ENCODE peak calls at places on chromosomes 11 and 22, in six cellular contexts. One of them, this sample, is unnamed.

GRCh38 chr22:32407332-32407731 is 4.7 kb downstream of the RTCB start:
- DNase-seq in tibial nerve: no peak
- DNase-seq in A549: no peak
- DNase-seq in stomach: no peak
- DNase-seq in upper lobe of left lung: no peak
- DNase-seq in SK-N-SH: no peak
- DNase-seq in this sample: no peak

GRCh38 chr11:100941033-100941432 is 188.6 kb downstream of the PGR start:
- DNase-seq in tibial nerve: no peak
- DNase-seq in A549: no peak
- DNase-seq in stomach: no peak
- DNase-seq in upper lobe of left lung: no peak
- DNase-seq in SK-N-SH: no peak
- DNase-seq in this sample: no peak

GRCh38 chr22:19051381-19051780 is 70.8 kb downstream of the DGCR2 start:
- DNase-seq in tibial nerve: no peak
- DNase-seq in A549: no peak
- DNase-seq in stomach: no peak
- DNase-seq in upper lobe of left lung: no peak
- DNase-seq in SK-N-SH: no peak
- DNase-seq in this sample: no peak

GRCh38 chr11:57546869-57547518 is 9.6 kb downstream of the SMTNL1 start:
- DNase-seq in tibial nerve: no peak
- DNase-seq in A549: peak
- DNase-seq in stomach: no peak
- DNase-seq in upper lobe of left lung: no peak
- DNase-seq in SK-N-SH: peak
- DNase-seq in this sample: no peak

GRCh38 chr11:19742595-19743292 is 30.1 kb downstream of the NAV2 start:
- DNase-seq in tibial nerve: peak
- DNase-seq in A549: peak
- DNase-seq in stomach: peak
- DNase-seq in upper lobe of left lung: no peak
- DNase-seq in SK-N-SH: peak
- DNase-seq in this sample: peak

GRCh38 chr22:17566776-17567175 is 3.5 kb downstream of the SLC25A18 start:
- DNase-seq in tibial nerve: no peak
- DNase-seq in A549: no peak
- DNase-seq in stomach: no peak
- DNase-seq in upper lobe of left lung: no peak
- DNase-seq in SK-N-SH: no peak
- DNase-seq in this sample: no peak

GRCh38 chr22:20155330-20156041 is 4.6 kb upstream of the CCDC188 start:
- DNase-seq in tibial nerve: no peak
- DNase-seq in A549: no peak
- DNase-seq in stomach: peak
- DNase-seq in upper lobe of left lung: peak
- DNase-seq in SK-N-SH: peak
- DNase-seq in this sample: no peak

GRCh38 chr11:12199231-12199948 is 89.0 kb downstream of the MICAL2 start:
- DNase-seq in tibial nerve: no peak
- DNase-seq in A549: no peak
- DNase-seq in stomach: no peak
- DNase-seq in upper lobe of left lung: no peak
- DNase-seq in SK-N-SH: no peak
- DNase-seq in this sample: peak

GRCh38 chr11:3148990-3149851 is 15.9 kb downstream of the OSBPL5 start:
- DNase-seq in tibial nerve: no peak
- DNase-seq in A549: no peak
- DNase-seq in stomach: no peak
- DNase-seq in upper lobe of left lung: peak
- DNase-seq in SK-N-SH: peak
- DNase-seq in this sample: no peak

GRCh38 chr11:69969890-69970784 is 108.0 kb upstream of the ANO1 start:
- DNase-seq in tibial nerve: no peak
- DNase-seq in A549: no peak
- DNase-seq in stomach: no peak
- DNase-seq in upper lobe of left lung: no peak
- DNase-seq in SK-N-SH: no peak
- DNase-seq in this sample: no peak

GRCh38 chr11:12057299-12057980 is 49.0 kb upstream of the DKK3 start:
- DNase-seq in tibial nerve: no peak
- DNase-seq in A549: no peak
- DNase-seq in stomach: no peak
- DNase-seq in upper lobe of left lung: no peak
- DNase-seq in SK-N-SH: no peak
- DNase-seq in this sample: no peak

GRCh38 chr11:84788220-84788619 is 838.9 kb downstream of the DLG2 start:
- DNase-seq in tibial nerve: no peak
- DNase-seq in A549: no peak
- DNase-seq in stomach: no peak
- DNase-seq in upper lobe of left lung: no peak
- DNase-seq in SK-N-SH: no peak
- DNase-seq in this sample: no peak

GRCh38 chr11:4038973-4039372 is 55.6 kb upstream of the RRM1 start:
- DNase-seq in tibial nerve: no peak
- DNase-seq in A549: no peak
- DNase-seq in stomach: no peak
- DNase-seq in upper lobe of left lung: no peak
- DNase-seq in SK-N-SH: no peak
- DNase-seq in this sample: no peak

GRCh38 chr11:132604446-132604845 is 927.9 kb downstream of the OPCML start:
- DNase-seq in tibial nerve: no peak
- DNase-seq in A549: no peak
- DNase-seq in stomach: no peak
- DNase-seq in upper lobe of left lung: no peak
- DNase-seq in SK-N-SH: no peak
- DNase-seq in this sample: no peak

GRCh38 chr11:97943493-97943892 is 1077.3 kb upstream of the CNTN5 start:
- DNase-seq in tibial nerve: no peak
- DNase-seq in A549: no peak
- DNase-seq in stomach: no peak
- DNase-seq in upper lobe of left lung: no peak
- DNase-seq in SK-N-SH: no peak
- DNase-seq in this sample: no peak

GRCh38 chr11:75907926-75908527 is 93.0 kb downstream of the UVRAG start:
- DNase-seq in tibial nerve: no peak
- DNase-seq in A549: no peak
- DNase-seq in stomach: no peak
- DNase-seq in upper lobe of left lung: no peak
- DNase-seq in SK-N-SH: no peak
- DNase-seq in this sample: no peak

GRCh38 chr11:40387240-40387980 is 1072.0 kb downstream of the LRRC4C start:
- DNase-seq in tibial nerve: no peak
- DNase-seq in A549: no peak
- DNase-seq in stomach: no peak
- DNase-seq in upper lobe of left lung: no peak
- DNase-seq in SK-N-SH: no peak
- DNase-seq in this sample: no peak

GRCh38 chr11:32266611-32267010 is 168.7 kb downstream of the WT1 start:
- DNase-seq in tibial nerve: no peak
- DNase-seq in A549: no peak
- DNase-seq in stomach: no peak
- DNase-seq in upper lobe of left lung: no peak
- DNase-seq in SK-N-SH: no peak
- DNase-seq in this sample: no peak

GRCh38 chr11:95764267-95764898 is 25.2 kb downstream of the FAM76B start:
- DNase-seq in tibial nerve: no peak
- DNase-seq in A549: peak
- DNase-seq in stomach: no peak
- DNase-seq in upper lobe of left lung: no peak
- DNase-seq in SK-N-SH: peak
- DNase-seq in this sample: no peak

GRCh38 chr22:46072030-46072881 is 78.1 kb upstream of the PPARA start:
- DNase-seq in tibial nerve: peak
- DNase-seq in A549: no peak
- DNase-seq in stomach: peak
- DNase-seq in upper lobe of left lung: peak
- DNase-seq in SK-N-SH: no peak
- DNase-seq in this sample: peak

GRCh38 chr11:87454246-87454645 is 416.5 kb downstream of the TMEM135 start:
- DNase-seq in tibial nerve: no peak
- DNase-seq in A549: no peak
- DNase-seq in stomach: peak
- DNase-seq in upper lobe of left lung: no peak
- DNase-seq in SK-N-SH: peak
- DNase-seq in this sample: peak

GRCh38 chr11:120622189-120622912 is 110.8 kb downstream of the GRIK4 start:
- DNase-seq in tibial nerve: no peak
- DNase-seq in A549: peak
- DNase-seq in stomach: no peak
- DNase-seq in upper lobe of left lung: no peak
- DNase-seq in SK-N-SH: peak
- DNase-seq in this sample: no peak

DNA sequence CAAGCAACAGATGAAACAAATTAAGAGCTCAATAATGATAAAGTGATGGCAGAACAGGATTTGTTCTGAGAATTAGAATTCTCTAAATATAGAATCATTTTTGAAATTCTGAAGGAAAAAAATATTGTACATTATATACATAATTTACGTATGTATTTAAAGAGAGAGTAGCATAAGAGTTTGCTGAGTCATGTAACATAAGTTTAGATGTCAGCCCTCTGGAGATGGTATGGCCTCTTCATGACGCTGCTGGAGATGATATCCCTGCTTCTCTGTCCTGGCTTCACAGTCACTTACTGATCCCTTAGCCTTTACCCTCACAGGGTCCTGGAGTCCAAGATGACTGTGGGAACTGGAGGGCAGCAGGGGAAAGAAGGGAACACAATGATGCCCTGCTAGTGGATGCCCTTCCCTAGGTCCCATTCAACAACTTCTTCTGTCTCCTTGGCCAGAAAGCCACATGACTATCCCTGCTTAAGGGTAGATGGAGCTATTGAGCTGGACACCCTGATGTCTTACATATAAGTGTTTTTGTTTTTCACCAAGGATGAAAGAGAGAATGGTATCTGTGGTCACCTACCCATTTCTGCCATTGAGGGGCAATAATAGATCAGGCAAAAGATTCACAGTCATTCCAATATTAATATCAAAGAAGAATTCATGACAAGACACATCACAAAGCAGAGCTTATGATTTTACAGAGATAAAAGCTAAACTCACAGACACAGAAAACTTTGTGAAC is 753.1 kb downstream of the TBC1D22A start:
- DNase-seq in tibial nerve: no peak
- DNase-seq in A549: peak
- DNase-seq in stomach: no peak
- DNase-seq in upper lobe of left lung: no peak
- DNase-seq in SK-N-SH: no peak
- DNase-seq in this sample: no peak
- TF ChIP-seq CTCF in tibial nerve: no peak
- TF ChIP-seq CTCF in A549: peak
- TF ChIP-seq CTCF in stomach: no peak
- TF ChIP-seq CTCF in upper lobe of left lung: no peak
- TF ChIP-seq CTCF in SK-N-SH: peak
- TF ChIP-seq CTCF in this sample: no peak

DNA sequence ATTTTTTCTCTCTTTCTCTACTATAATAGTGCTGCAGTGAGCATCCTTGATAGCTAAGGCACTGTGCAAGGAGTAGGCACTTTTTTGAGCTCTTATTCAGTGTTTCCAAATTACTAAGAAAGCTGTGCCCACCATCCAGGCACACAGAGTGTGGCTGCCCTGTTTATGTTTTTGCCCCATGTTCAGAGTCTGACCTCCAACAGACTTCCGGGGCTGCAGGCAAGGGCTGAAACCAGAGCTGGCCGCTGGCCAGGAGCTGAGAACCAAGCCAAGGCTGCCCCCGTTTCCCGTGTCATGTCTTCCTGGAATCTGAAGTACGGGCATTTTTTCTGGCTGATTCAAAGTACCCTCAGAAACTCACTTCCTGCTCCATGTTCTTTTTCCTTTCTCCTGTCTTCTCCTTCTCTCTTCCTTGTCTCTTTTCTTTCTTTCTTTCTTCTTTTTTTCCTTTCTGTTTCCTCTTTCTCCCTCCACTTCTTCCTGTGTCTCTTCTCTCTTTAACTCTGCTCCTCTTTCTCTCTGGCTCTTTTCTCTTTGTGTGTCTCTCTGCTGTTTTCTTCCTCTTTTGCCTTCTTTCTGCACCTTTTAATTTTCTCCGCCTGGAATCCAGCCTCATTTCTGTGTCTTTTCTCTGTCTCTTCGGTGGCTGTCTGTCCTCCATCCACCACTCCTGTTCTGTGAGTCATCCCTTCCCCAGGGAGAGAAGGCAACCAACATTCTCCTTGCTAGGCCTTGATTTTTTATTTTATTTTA is 17.0 kb upstream of the KCTD14 start:
- DNase-seq in tibial nerve: peak
- DNase-seq in A549: peak
- DNase-seq in stomach: peak
- DNase-seq in upper lobe of left lung: peak
- DNase-seq in SK-N-SH: peak
- DNase-seq in this sample: peak
- TF ChIP-seq EP300 in tibial nerve: peak
- TF ChIP-seq EP300 in A549: no peak
- TF ChIP-seq EP300 in stomach: no peak
- TF ChIP-seq EP300 in upper lobe of left lung: no peak
- TF ChIP-seq EP300 in SK-N-SH: no peak
- TF ChIP-seq EP300 in this sample: no peak

GRCh38 chr11:60910711-60911366 is 3.1 kb upstream of the TMEM109 start:
- DNase-seq in tibial nerve: no peak
- DNase-seq in A549: no peak
- DNase-seq in stomach: no peak
- DNase-seq in upper lobe of left lung: no peak
- DNase-seq in SK-N-SH: no peak
- DNase-seq in this sample: no peak
- TF ChIP-seq CTCF in tibial nerve: no peak
- TF ChIP-seq CTCF in A549: no peak
- TF ChIP-seq CTCF in stomach: no peak
- TF ChIP-seq CTCF in upper lobe of left lung: peak
- TF ChIP-seq CTCF in SK-N-SH: no peak
- TF ChIP-seq CTCF in this sample: peak

GRCh38 chr11:107042748-107043147 is 24.5 kb upstream of the GUCY1A2 start:
- DNase-seq in tibial nerve: no peak
- DNase-seq in A549: no peak
- DNase-seq in stomach: no peak
- DNase-seq in upper lobe of left lung: no peak
- DNase-seq in SK-N-SH: peak
- DNase-seq in this sample: no peak
- TF ChIP-seq EP300 in tibial nerve: no peak
- TF ChIP-seq EP300 in A549: no peak
- TF ChIP-seq EP300 in stomach: no peak
- TF ChIP-seq EP300 in upper lobe of left lung: no peak
- TF ChIP-seq EP300 in SK-N-SH: no peak
- TF ChIP-seq EP300 in this sample: no peak

GRCh38 chr11:36041988-36042606 is 98.2 kb downstream of the LDLRAD3 start:
- DNase-seq in tibial nerve: no peak
- DNase-seq in A549: peak
- DNase-seq in stomach: no peak
- DNase-seq in upper lobe of left lung: no peak
- DNase-seq in SK-N-SH: no peak
- DNase-seq in this sample: no peak
- TF ChIP-seq CTCF in tibial nerve: peak
- TF ChIP-seq CTCF in A549: peak
- TF ChIP-seq CTCF in stomach: peak
- TF ChIP-seq CTCF in upper lobe of left lung: peak
- TF ChIP-seq CTCF in SK-N-SH: peak
- TF ChIP-seq CTCF in this sample: peak